ENCODE peak calls at places on chromosomes 13 and 19, in five cellular contexts. F is endothelial cell, T is osteocyte, S is brain microvascular endothelial cell, V is HFF-Myc. M is an unnamed sample.

GRCh38 chr13:66114127-66114526 is 1116.0 kb downstream of the PCDH9 start:
- DNase-seq in T (no peak), F (no peak), V (peak), S (no peak), M (no peak)

GRCh38 chr19:4713384-4713951 is 10.2 kb downstream of the DPP9 start:
- DNase-seq in T (peak), S (peak), V (peak), F (no peak), M (no peak)

GRCh38 chr19:53389591-53390377 is 5.2 kb upstream of the ZNF765 start:
- DNase-seq in S (no peak), V (no peak), F (no peak), T (no peak), M (no peak)

GRCh38 chr19:7482584-7483439 is 6.0 kb downstream of the PEX11G start:
- DNase-seq in T (no peak), S (no peak), V (no peak), F (peak), M (no peak)

GRCh38 chr13:98324105-98324504 is 147.0 kb upstream of the RNF113B start:
- DNase-seq in T (no peak), F (no peak), V (no peak), S (peak), M (no peak)

GRCh38 chr13:114067381-114067885 is 65.0 kb downstream of the RASA3 start:
- DNase-seq in S (no peak), F (no peak), T (no peak), V (peak), M (peak)

GRCh38 chr19:48121909-48122371 is 11.3 kb upstream of the PLA2G4C start:
- DNase-seq in F (peak), V (peak), S (no peak), T (no peak), M (no peak)

GRCh38 chr19:13887039-13887438 is 10.1 kb downstream of the NANOS3 start:
- DNase-seq in S (no peak), V (no peak), F (no peak), T (no peak), M (no peak)

GRCh38 chr13:83730674-83731073 is 151.6 kb downstream of the SLITRK1 start:
- DNase-seq in S (no peak), T (no peak), F (no peak), V (no peak), M (no peak)

GRCh38 chr13:106522898-106523525 is 12.4 kb downstream of the EFNB2 start:
- DNase-seq in F (no peak), T (no peak), V (no peak), S (peak), M (no peak)

GRCh38 chr19:30090963-30091362 is 148.9 kb downstream of the URI1 start:
- DNase-seq in F (no peak), V (no peak), S (no peak), T (no peak), M (peak)

GRCh38 chr13:38888309-38888708 is 102.3 kb downstream of the STOML3 start:
- DNase-seq in T (no peak), S (peak), F (no peak), V (peak), M (no peak)

GRCh38 chr13:103000157-103000556 is 66.1 kb downstream of the SLC10A2 start:
- DNase-seq in F (no peak), S (no peak), V (no peak), T (no peak), M (no peak)

GRCh38 chr19:51637362-51637978 is 7.3 kb upstream of the SIGLEC5 start:
- DNase-seq in V (no peak), T (no peak), F (no peak), S (no peak), M (no peak)

GRCh38 chr19:32357720-32358119 is 12.3 kb downstream of the ZNF507 start:
- DNase-seq in F (no peak), T (no peak), S (no peak), V (no peak), M (no peak)

GRCh38 chr13:35016362-35017148 is 74.5 kb downstream of the NBEA start:
- DNase-seq in V (no peak), F (no peak), S (no peak), T (no peak), M (no peak)

DNA sequence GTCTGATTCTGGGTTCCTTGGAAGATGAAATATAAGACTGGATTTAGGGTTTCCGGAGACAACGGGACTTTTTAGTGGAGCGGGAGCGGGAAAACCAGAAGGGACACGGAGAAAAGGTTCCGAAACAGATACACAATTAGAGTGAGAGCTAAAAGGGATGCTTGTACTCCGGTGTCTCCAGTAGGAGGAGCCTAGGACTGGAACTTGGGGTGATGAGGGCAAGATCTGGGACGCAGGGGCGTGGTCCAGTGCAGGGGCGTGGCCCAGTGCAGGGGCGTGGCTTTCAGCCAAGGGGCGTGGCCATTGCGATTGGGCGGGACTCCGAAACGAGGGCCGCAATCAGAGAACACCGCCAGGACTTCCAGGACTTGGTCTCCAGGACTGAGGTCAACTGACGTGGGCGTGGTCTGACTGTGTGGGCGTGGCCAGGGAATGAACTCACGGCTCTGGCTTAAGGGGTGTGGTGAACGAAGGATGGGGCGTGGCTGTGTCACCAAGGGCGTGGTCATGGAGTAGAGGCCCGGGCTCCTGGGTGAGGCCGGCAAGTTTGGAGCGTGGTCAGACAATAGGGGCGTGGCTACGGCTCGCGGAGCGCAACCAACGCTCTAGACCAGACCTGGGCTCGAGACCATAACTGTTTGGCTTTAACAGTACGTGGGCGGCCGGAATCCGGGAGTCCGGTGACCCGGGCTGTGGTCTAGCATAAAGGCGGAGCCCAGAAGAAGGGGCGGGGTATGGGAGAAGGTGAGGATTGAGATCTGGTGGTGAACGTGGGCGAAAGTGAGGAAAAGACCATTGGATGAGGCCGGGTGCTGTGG is at the start of gene DKKL1:
- DNase-seq in S (peak), V (peak), F (peak), T (peak), M (peak)
- TF ChIP-seq CTCF in S (peak), V (peak), F (no peak), T (peak), M (peak)

GRCh38 chr13:51636349-51636890 is 52.2 kb downstream of the WDFY2 start:
- DNase-seq in S (no peak), T (no peak), V (no peak), F (no peak), M (no peak)
- TF ChIP-seq CTCF in S (no peak), T (no peak), V (no peak), F (no peak), M (no peak)

DNA sequence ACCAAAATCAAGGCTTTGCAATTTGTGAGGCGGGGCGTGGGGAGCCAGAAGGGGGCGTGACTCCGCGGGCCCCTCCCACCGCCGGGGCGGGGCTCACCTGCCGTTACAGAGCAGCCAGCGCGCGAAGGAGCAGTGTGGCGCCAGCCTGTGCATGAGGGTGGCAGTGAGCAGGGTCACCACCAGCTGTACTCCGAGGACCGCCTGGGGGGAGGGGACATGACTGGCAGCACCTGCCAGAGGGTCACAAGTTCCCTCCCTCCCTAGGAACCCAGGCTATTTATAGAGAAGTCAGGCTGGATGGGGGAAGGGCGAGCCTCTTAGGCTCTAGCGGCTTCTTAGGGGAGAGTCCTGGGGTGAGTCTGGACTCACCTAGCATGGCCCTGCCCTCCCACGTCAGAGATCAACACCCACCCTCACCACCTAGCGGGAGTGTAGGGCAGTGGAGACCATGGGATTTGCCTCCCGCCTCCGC is 3.6 kb downstream of the TMEM161A start:
- DNase-seq in S (no peak), T (no peak), V (no peak), F (no peak), M (no peak)
- TF ChIP-seq CTCF in S (no peak), T (no peak), V (no peak), F (no peak), M (no peak)

GRCh38 chr19:1270168-1270853 is 1.2 kb downstream of the CIRBP start:
- DNase-seq in T (no peak), S (no peak), V (no peak), F (no peak), M (no peak)

GRCh38 chr19:1270854-1271527 is 1.9 kb downstream of the CIRBP start:
- DNase-seq in T (no peak), F (no peak), V (no peak), S (no peak), M (no peak)

GRCh38 chr19:1268392-1269064 is 604 bp upstream of the CIRBP start:
- DNase-seq in V (no peak), T (no peak), S (no peak), F (no peak), M (no peak)

GRCh38 chr19:1269065-1269477 is at the start of gene CIRBP:
- DNase-seq in V (peak), F (peak), T (peak), S (peak), M (peak)

DNA sequence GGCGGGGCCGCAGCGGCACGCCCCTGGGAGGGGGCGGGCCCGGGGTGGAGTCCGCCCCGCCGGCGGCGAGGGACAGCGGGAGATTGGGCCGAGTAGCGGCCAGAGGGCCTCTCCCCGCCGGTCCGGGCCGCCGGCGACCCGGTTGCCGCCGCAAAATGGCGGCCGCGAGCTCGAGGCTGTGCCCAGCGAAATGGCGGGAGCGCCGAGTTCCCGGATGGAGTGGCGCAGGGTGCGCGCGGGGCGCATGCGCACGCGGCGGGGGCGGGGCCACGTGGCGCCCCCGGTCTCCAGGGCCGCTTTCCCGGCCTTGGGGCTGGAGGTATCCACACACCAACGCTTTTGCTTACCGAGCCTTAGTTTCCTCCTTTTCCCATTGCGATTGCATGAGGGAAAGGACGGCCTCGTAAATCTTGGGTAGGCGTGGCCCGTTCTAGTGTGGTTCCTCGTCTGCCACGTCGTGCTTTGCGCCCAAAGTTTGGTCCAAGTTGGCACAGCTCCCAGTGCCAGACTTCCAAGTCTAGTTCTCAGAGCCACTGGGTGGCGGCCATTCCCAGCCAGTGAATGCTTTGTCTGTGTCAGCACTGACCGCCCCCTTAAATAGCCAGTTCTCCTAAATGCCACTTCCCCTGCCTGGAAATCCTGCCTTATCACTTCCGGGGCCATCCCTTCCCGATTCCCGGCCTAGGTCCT is 491 bp downstream of the CIRBP start:
- DNase-seq in F (peak), T (peak), V (peak), S (peak), M (no peak)
- TF ChIP-seq CTCF in F (no peak), T (no peak), V (no peak), S (peak), M (peak)

GRCh38 chr13:49560270-49561063 is 24.9 kb downstream of the RCBTB1 start:
- DNase-seq in V (no peak), T (no peak), F (no peak), S (peak), M (no peak)
- TF ChIP-seq CTCF in V (no peak), T (peak), F (no peak), S (peak), M (peak)

DNA sequence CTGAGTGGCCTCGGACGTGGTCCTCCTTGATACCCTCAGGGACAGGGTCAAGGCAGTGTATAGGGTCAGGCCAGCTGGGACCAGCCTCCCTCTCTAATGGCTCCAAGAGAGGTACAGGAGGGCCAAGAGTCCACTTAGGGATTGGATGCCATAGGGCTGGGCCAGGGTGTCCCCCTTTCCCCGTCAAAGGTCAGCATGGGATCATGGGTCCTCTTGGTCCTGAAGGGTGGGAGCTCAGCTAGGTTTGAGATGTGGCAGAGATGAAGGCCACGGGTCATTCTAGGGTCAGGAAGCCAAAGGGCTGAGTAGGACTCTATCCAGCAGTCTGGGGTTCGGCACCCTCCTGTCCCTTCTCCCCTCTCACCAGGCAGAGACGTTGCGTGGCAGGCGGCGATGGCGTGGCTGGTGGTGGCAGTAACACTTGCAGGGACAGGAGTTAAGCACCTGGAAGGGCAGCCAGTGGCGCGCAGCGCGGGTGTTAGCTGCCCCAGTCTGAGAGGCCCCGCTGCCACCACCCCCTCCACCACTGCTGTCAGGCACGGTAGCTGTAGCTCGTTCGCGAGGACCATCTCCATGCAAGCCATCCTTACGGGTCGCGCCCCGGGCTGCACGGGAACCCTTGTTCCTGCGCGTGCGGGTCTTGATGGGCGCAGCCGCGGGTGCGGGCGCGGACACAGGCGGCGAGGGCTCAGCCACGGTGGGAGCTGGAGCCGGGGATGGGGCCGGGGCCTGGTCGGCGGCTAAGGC is 2.6 kb downstream of the GGN start:
- DNase-seq in S (no peak), T (no peak), F (no peak), V (no peak), M (no peak)
- TF ChIP-seq CTCF in S (no peak), T (no peak), F (no peak), V (no peak), M (no peak)

GRCh38 chr13:46614582-46614981 is 61.6 kb downstream of the LRCH1 start:
- DNase-seq in F (no peak), S (peak), V (no peak), T (no peak), M (no peak)
- TF ChIP-seq CTCF in F (no peak), S (peak), V (no peak), T (no peak), M (peak)

M was measured in chondrocyte.